ENCODE peak calls at places on chromosomes 3 and 15, in nine cellular contexts. A is dorsolateral prefrontal cortex, N is astrocyte of the spinal cord, W is AG10803, K is foreskin keratinocyte, J is suprapubic skin, B is breast epithelium, M is astrocyte of the cerebellum, U is cardiac fibroblast. Q is an unnamed sample.

GRCh38 chr3:130345487-130346079 is at the start of gene COL6A5:
- DNase-seq in N (peak; percentile 5), M (no peak), J (no peak), K (no peak), W (no peak), A (no peak), U (peak; percentile 4), B (no peak), Q (no peak)

GRCh38 chr3:42139740-42140453 is 48.7 kb downstream of the TRAK1 start:
- DNase-seq in K (no peak), B (no peak), M (no peak), J (no peak), U (no peak), N (no peak), A (no peak), W (no peak), Q (no peak)

GRCh38 chr3:67386446-67386845 is 268.0 kb downstream of the SUCLG2 start:
- DNase-seq in N (no peak), W (no peak), J (no peak), K (peak; percentile 71), U (no peak), M (no peak), A (no peak), B (no peak), Q (no peak)

GRCh38 chr3:177195242-177195940 is 1.9 kb downstream of the TBL1XR1 start:
- DNase-seq in U (peak; percentile 64), K (peak; percentile 34), M (peak; percentile 36), W (peak; percentile 12), N (peak; percentile 44), B (no peak), A (no peak), J (no peak), Q (peak; percentile 64)

GRCh38 chr3:181533811-181534210 is 177.9 kb upstream of the SOX2 start:
- DNase-seq in M (no peak), B (no peak), A (no peak), W (no peak), K (peak; percentile 28), J (no peak), U (no peak), N (no peak), Q (no peak)

GRCh38 chr15:48962662-48963523 is 826 bp downstream of the SHC4 start:
- DNase-seq in N (peak; percentile 41), B (no peak), U (peak; percentile 56), W (peak; percentile 45), A (peak; percentile 25), K (peak; percentile 27), M (no peak), J (no peak), Q (peak; percentile 18)

GRCh38 chr3:195195321-195196209 is 75.4 kb downstream of the XXYLT1 start:
- DNase-seq in J (no peak), N (peak; percentile 69), K (no peak), W (no peak), U (no peak), B (no peak), A (peak; percentile 65), M (no peak), Q (no peak)

GRCh38 chr3:147120029-147120428 is 286.3 kb downstream of the ZIC4 start:
- DNase-seq in J (no peak), N (peak; percentile 65), M (peak; percentile 37), A (no peak), K (peak; percentile 2), B (no peak), U (peak; percentile 13), W (peak; percentile 48), Q (no peak)

GRCh38 chr15:43516801-43517353 is 531 bp upstream of the MAP1A start:
- DNase-seq in N (peak; percentile 63), J (no peak), W (peak; percentile 77), M (no peak), K (peak; percentile 35), A (no peak), U (peak; percentile 46), B (no peak), Q (no peak)

GRCh38 chr3:132966374-132966773 is 71.8 kb upstream of the TMEM108 start:
- DNase-seq in N (no peak), W (no peak), A (no peak), K (no peak), M (no peak), B (no peak), U (no peak), J (no peak), Q (no peak)

GRCh38 chr3:152638707-152639450 is 196.1 kb upstream of the P2RY1 start:
- DNase-seq in U (peak; percentile 63), B (peak; percentile 64), J (no peak), W (peak; percentile 16), A (peak; percentile 10), M (no peak), K (peak; percentile 88), N (peak; percentile 16), Q (no peak)

GRCh38 chr3:158672293-158673176 is at the start of gene LXN:
- DNase-seq in K (peak; percentile 81), W (peak; percentile 47), M (peak; percentile 67), B (peak; percentile 83), N (peak; percentile 87), U (peak; percentile 92), J (peak; percentile 78), A (peak; percentile 37), Q (peak; percentile 96)

GRCh38 chr15:29726553-29726952 is 95.7 kb downstream of the TJP1 start:
- DNase-seq in B (no peak), N (no peak), K (no peak), M (no peak), W (no peak), U (no peak), J (no peak), A (no peak), Q (no peak)

GRCh38 chr3:133136114-133137041 is 98.2 kb downstream of the TMEM108 start:
- DNase-seq in A (no peak), U (no peak), B (no peak), N (peak; percentile 52), M (no peak), J (no peak), K (peak; percentile 18), W (no peak), Q (no peak)

GRCh38 chr3:13233487-13234154 is 160.4 kb upstream of the IQSEC1 start:
- DNase-seq in B (no peak), J (no peak), N (no peak), M (no peak), W (no peak), K (no peak), U (no peak), A (no peak), Q (no peak)

GRCh38 chr3:178295257-178295912 is 240.9 kb upstream of the KCNMB2 start:
- DNase-seq in M (peak; percentile 78), B (no peak), U (peak; percentile 86), W (peak; percentile 99), A (no peak), K (no peak), J (no peak), N (peak; percentile 71), Q (no peak)

GRCh38 chr3:83011471-83011870 is 1250.0 kb upstream of the GBE1 start:
- DNase-seq in K (peak; percentile 81), M (no peak), B (no peak), N (peak; percentile 5), A (no peak), J (no peak), W (no peak), U (no peak), Q (no peak)

GRCh38 chr15:94582368-94582767 is 351.0 kb downstream of the MCTP2 start:
- DNase-seq in W (no peak), K (peak; percentile 9), B (no peak), U (peak; percentile 21), J (no peak), N (no peak), A (no peak), M (no peak), Q (peak; percentile 13)

GRCh38 chr15:94580186-94580585 is 348.8 kb downstream of the MCTP2 start:
- DNase-seq in J (no peak), U (no peak), N (no peak), B (no peak), K (no peak), M (no peak), A (no peak), W (no peak), Q (no peak)

GRCh38 chr15:94579261-94579660 is 347.9 kb downstream of the MCTP2 start:
- DNase-seq in W (no peak), J (no peak), U (no peak), A (no peak), B (no peak), K (no peak), M (no peak), N (no peak), Q (no peak)

GRCh38 chr15:94576889-94577533 is 345.6 kb downstream of the MCTP2 start:
- DNase-seq in K (peak; percentile 29), N (no peak), W (peak; percentile 0), A (no peak), J (no peak), B (no peak), M (no peak), U (peak; percentile 7), Q (peak; percentile 11)
- TF ChIP-seq CTCF in K (peak; percentile 76), N (peak; percentile 41), W (peak; percentile 52), A (peak; percentile 48), J (no peak), B (no peak), M (peak; percentile 36), U (peak; percentile 35), Q (no peak)

DNA sequence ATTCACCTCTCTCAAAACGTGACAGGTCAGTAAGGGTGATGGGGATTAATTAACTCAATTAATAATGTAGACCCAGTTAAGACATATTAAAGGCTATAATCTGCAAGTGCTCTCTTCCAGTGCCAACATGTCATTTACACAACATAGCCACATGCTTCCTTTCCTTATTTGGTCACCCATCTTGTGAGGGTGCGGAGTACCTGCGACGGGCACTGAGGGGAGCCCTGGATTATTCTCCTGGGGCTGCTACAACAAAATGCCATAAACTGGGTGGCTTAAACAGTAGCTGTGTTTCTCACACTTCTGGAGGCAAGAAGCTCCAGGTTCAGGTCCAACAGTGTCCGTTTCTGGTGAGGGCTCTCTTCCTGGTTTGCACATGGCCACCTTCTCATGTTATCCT is 157.4 kb upstream of the LRTM1 start:
- DNase-seq in A (no peak), W (no peak), U (no peak), M (no peak), K (no peak), N (no peak), J (no peak), B (no peak), Q (no peak)
- TF ChIP-seq CTCF in A (no peak), W (no peak), U (no peak), M (no peak), K (no peak), N (no peak), J (no peak), B (no peak), Q (no peak)

GRCh38 chr3:52106951-52107611 is 47.1 kb downstream of the POC1A start:
- DNase-seq in W (no peak), N (no peak), M (no peak), A (no peak), U (no peak), J (no peak), B (no peak), K (peak; percentile 81), Q (no peak)
- TF ChIP-seq CTCF in W (no peak), N (no peak), M (no peak), A (no peak), U (no peak), J (no peak), B (no peak), K (peak; percentile 34), Q (no peak)

DNA sequence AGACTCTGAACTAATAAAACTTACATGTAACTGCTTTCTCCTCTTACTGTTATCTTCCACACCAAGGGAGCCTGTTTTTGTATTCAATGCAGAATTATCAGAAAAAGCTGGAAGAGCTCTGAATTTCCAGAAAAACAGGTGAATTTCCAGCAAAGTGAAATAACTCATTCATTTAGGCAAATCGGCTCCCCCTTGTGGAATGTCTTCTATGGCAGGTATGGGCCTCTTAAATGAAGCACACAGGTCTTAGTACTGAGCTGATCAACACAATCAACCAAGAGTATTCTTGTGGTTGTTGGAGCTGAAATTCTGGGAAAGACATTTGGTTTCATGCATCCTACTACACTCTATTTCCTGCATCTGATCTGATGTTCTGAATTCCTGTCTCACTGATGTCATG is 31.0 kb upstream of the PTPRG start:
- DNase-seq in W (peak; percentile 14), K (peak; percentile 36), N (peak; percentile 41), M (peak; percentile 42), J (no peak), A (no peak), B (no peak), U (peak; percentile 62), Q (no peak)
- TF ChIP-seq CTCF in W (peak; percentile 45), K (peak; percentile 70), N (peak; percentile 68), M (peak; percentile 67), J (no peak), A (peak; percentile 57), B (peak; percentile 37), U (peak; percentile 61), Q (no peak)